ENCODE peak calls at places on chromosome 10, in seven cellular contexts. N, P, L, H, C, D and G are unnamed samples.

GRCh38 chr10:126561499-126562208 is 108.8 kb downstream of the C10orf90 start:
- DNase-seq in H (no peak), C (no peak), N (no peak), L (no peak), D (no peak), P (no peak), G (peak)

GRCh38 chr10:6407034-6407721 is 172.9 kb downstream of the PRKCQ start:
- DNase-seq in P (no peak), H (no peak), D (no peak), L (no peak), C (no peak), N (no peak), G (no peak)

GRCh38 chr10:28939352-28940157 is 262.2 kb downstream of the BAMBI start:
- DNase-seq in D (peak), N (no peak), P (peak), H (no peak), C (peak), L (no peak), G (no peak)

GRCh38 chr10:133009218-133009954 is 67.0 kb upstream of the CFAP46 start:
- DNase-seq in L (peak), P (no peak), H (no peak), C (no peak), N (no peak), D (peak), G (no peak)

GRCh38 chr10:97882142-97883091 is 32.8 kb downstream of the GOLGA7B start:
- DNase-seq in C (peak), H (peak), D (no peak), L (no peak), N (no peak), P (no peak), G (no peak)

GRCh38 chr10:92691042-92691590 is 1.4 kb downstream of the HHEX start:
- DNase-seq in N (no peak), P (no peak), L (no peak), D (no peak), C (no peak), H (no peak), G (no peak)

GRCh38 chr10:76942556-76943416 is 694.8 kb downstream of the KCNMA1 start:
- DNase-seq in L (no peak), D (no peak), P (no peak), H (no peak), C (peak), N (peak), G (no peak)

GRCh38 chr10:50242777-50243176 is 8.5 kb downstream of the ASAH2 start:
- DNase-seq in D (no peak), N (no peak), P (no peak), H (no peak), L (no peak), C (no peak), G (no peak)

GRCh38 chr10:124989526-124989925 is 47.6 kb downstream of the ZRANB1 start:
- DNase-seq in L (no peak), H (no peak), C (no peak), D (no peak), P (no peak), N (no peak), G (no peak)

GRCh38 chr10:61346946-61347345 is 106.2 kb downstream of the TMEM26 start:
- DNase-seq in C (no peak), H (no peak), P (no peak), N (no peak), L (no peak), D (no peak), G (no peak)

GRCh38 chr10:124717358-124717757 is 26.8 kb downstream of the FAM53B start:
- DNase-seq in C (no peak), L (no peak), P (no peak), D (no peak), N (no peak), H (no peak), G (no peak)

GRCh38 chr10:49600046-49600445 is 10.1 kb upstream of the SLC18A3 start:
- DNase-seq in C (no peak), D (no peak), H (no peak), N (no peak), P (no peak), L (no peak), G (no peak)

GRCh38 chr10:52879181-52879607 is 106.6 kb upstream of the MBL2 start:
- DNase-seq in L (no peak), P (no peak), H (no peak), N (no peak), D (no peak), C (peak), G (no peak)

GRCh38 chr10:89395141-89395540 is 2.7 kb downstream of the IFIT1 start:
- DNase-seq in P (no peak), H (no peak), L (no peak), C (no peak), D (no peak), N (no peak), G (no peak)

GRCh38 chr10:106863549-106863948 is 301.0 kb downstream of the SORCS1 start:
- DNase-seq in N (no peak), H (no peak), P (no peak), D (no peak), C (no peak), L (no peak), G (no peak)

GRCh38 chr10:96858038-96858705 is 26.1 kb downstream of the LCOR start:
- DNase-seq in P (no peak), C (peak), H (no peak), N (no peak), L (no peak), D (no peak), G (no peak)

GRCh38 chr10:28091913-28092312 is 93.0 kb upstream of the ODAD2 start:
- DNase-seq in D (no peak), L (no peak), P (no peak), C (no peak), N (no peak), H (no peak), G (no peak)

GRCh38 chr10:26557641-26558014 is 119.5 kb downstream of the APBB1IP start:
- DNase-seq in L (no peak), N (no peak), H (no peak), P (no peak), C (no peak), D (no peak), G (no peak)

GRCh38 chr10:7649673-7650330 is 17.0 kb downstream of the ITIH5 start:
- DNase-seq in C (no peak), P (no peak), D (no peak), N (no peak), H (no peak), L (no peak), G (no peak)

GRCh38 chr10:115696747-115697146 is 576.3 kb downstream of the GFRA1 start:
- DNase-seq in C (no peak), N (no peak), P (no peak), D (no peak), H (no peak), L (no peak), G (no peak)

GRCh38 chr10:14732146-14732545 is 42.6 kb downstream of the FAM107B start:
- DNase-seq in N (no peak), P (no peak), D (no peak), L (no peak), C (no peak), H (no peak), G (no peak)

GRCh38 chr10:114519306-114519669 is 115.0 kb upstream of the AFAP1L2 start:
- DNase-seq in D (no peak), C (no peak), H (no peak), L (no peak), N (no peak), P (no peak), G (no peak)

GRCh38 chr10:28291881-28292297 is 11.0 kb downstream of the MPP7 start:
- DNase-seq in L (no peak), D (no peak), C (peak), P (no peak), H (no peak), N (no peak), G (no peak)

GRCh38 chr10:81130014-81130413 is 592.3 kb downstream of the SH2D4B start:
- DNase-seq in L (no peak), P (no peak), C (no peak), N (no peak), D (no peak), H (no peak), G (no peak)

GRCh38 chr10:108775911-108776475 is 1147.3 kb downstream of the XPNPEP1 start:
- DNase-seq in H (no peak), P (no peak), N (no peak), D (no peak), L (no peak), C (peak), G (no peak)

GRCh38 chr10:49549640-49550346 is 10.9 kb upstream of the ERCC6 start:
- DNase-seq in H (no peak), L (no peak), N (no peak), C (no peak), P (no peak), D (no peak), G (no peak)

GRCh38 chr10:133465191-133465949 is 11.6 kb downstream of the SCART1 start:
- DNase-seq in N (no peak), D (no peak), C (no peak), L (no peak), H (no peak), P (peak), G (no peak)

GRCh38 chr10:70743430-70743788 is 41.8 kb downstream of the TBATA start:
- DNase-seq in N (no peak), H (no peak), D (no peak), P (no peak), C (no peak), L (no peak), G (no peak)
- TF ChIP-seq CTCF in N (no peak), H (no peak), D (no peak), P (no peak), C (no peak), L (no peak), G (no peak)

GRCh38 chr10:11699546-11700097 is 42.6 kb upstream of the ECHDC3 start:
- DNase-seq in L (no peak), H (no peak), C (no peak), N (no peak), P (no peak), D (no peak), G (no peak)

GRCh38 chr10:11701451-11702095 is 40.6 kb upstream of the ECHDC3 start:
- DNase-seq in P (no peak), H (no peak), N (no peak), D (no peak), C (no peak), L (no peak), G (no peak)

GRCh38 chr10:11698691-11699545 is 43.3 kb upstream of the ECHDC3 start:
- DNase-seq in C (no peak), D (no peak), P (no peak), N (no peak), L (no peak), H (no peak), G (no peak)

GRCh38 chr10:11700539-11700938 is 41.6 kb upstream of the ECHDC3 start:
- DNase-seq in C (no peak), L (no peak), N (no peak), D (no peak), P (no peak), H (no peak), G (no peak)

GRCh38 chr10:11697718-11698527 is 44.3 kb upstream of the ECHDC3 start:
- DNase-seq in H (no peak), L (no peak), C (no peak), D (no peak), N (no peak), P (no peak), G (no peak)
- TF ChIP-seq CTCF in H (no peak), L (no peak), C (no peak), D (no peak), N (no peak), P (no peak), G (no peak)

DNA sequence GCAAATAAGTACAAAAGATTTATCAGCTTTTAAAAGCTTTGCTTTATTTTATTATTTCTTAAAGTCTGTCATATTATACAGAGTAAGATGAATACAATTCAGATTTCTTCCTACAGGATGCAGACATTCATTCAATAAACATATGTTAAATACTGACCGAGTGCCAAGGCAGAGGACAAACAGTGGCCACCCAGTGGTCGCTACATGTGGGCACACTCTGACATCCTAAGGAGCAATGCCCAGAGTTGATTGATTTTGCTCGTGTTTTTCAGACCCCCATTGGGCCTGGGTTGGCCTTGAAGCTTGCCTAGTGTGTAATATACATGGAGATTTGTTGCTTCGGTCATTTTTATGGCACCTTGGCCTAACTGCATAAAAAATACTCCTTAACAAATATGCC is 201.2 kb downstream of the CCDC3 start:
- DNase-seq in H (no peak), D (no peak), N (no peak), L (no peak), C (no peak), P (no peak), G (no peak)
- TF ChIP-seq CTCF in H (no peak), D (no peak), N (peak), L (no peak), C (no peak), P (peak), G (no peak)

GRCh38 chr10:123551259-123551658 is 114.9 kb upstream of the GPR26 start:
- DNase-seq in H (no peak), L (no peak), P (no peak), C (no peak), N (no peak), D (no peak), G (no peak)
- TF ChIP-seq CTCF in H (no peak), L (no peak), P (no peak), C (no peak), N (no peak), D (no peak), G (no peak)

DNA sequence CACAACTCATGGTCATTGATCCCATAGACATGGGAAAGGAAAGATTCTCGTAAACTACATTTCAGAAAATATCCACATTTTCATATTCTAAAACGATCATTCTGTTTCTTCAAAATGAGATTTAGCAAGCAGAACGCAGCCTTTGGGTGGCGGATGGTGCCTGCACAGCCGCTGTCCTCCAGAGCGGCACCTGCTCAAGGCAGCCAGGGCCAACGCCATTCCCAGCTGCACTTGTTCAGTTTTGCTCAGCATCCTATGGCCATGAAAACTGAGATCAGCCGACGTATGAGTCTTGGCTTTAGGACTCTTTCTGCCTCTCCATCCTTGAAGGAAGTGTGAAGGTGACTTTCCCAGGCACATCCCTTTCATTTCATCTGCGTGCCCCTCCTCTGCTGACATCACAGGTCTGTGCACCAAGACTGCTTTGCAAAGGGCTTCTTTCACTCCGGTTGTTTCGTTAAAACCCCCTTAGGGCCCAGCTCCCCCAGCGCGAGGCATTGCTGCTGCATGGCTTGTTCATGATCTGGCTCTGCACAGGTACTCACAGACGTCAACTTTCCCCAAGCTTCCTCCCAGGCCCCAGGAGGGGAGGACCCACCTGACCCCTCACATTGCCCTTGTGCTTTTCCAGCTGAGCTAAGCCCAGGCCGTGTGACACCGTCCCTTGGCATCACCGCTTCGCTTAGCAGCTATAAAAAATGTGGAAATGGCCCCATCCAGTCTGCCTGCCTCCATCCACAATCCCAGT is 37.2 kb downstream of the TCERG1L start:
- DNase-seq in P (no peak), H (no peak), N (no peak), L (no peak), C (no peak), D (no peak), G (no peak)
- TF ChIP-seq CTCF in P (no peak), H (no peak), N (no peak), L (no peak), C (no peak), D (no peak), G (no peak)

DNA sequence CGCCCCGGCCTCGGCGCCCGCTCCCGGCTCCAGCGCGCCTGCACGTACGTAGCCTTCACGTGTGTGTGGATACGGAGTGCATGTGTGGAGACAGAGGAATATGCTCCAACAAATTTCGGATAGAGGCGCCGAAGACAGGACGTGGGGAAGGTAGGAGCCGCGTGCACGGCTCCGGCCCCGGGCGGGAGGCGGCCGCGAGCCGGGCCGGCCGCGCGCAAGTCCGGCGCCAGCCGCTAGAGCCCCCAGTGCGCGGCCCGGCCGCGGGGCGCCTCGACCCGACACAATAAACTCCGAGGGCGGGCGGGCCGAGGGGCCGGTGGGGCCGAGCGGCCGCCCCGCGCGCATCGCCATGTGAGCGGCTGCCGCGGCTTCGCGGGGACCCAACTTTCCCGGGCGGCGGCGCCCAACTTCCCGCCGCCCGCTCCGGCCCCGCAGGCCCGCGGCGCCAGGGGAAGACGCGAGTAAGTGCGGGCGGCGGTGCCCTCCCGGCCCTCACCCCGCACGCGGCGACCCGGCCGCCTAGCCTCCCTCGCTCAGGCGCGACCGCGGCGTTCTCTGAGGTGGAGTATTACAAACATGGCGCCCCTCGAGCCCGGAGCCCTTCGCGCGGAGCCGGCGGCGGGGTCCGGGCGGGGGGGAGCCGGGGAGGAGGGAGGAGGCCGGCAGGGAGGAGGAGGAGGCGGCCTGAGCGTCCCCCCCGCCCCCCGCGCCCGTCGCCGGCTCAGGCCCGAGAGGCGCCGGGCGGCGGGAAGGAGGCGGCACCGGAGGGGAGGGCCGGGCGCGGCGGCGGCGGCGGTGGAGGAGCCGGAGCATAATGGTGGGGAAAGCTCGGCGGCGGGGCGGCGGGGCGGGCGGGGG is at the start of gene ZMYND11:
- DNase-seq in P (peak), L (no peak), N (peak), H (peak), C (peak), D (peak), G (no peak)
- TF ChIP-seq CTCF in P (no peak), L (no peak), N (no peak), H (no peak), C (peak), D (peak), G (no peak)

GRCh38 chr10:70563230-70563629 is 39.3 kb downstream of the PRF1 start:
- DNase-seq in N (peak), C (no peak), D (no peak), P (no peak), H (no peak), L (no peak), G (no peak)

GRCh38 chr10:70564113-70564725 is 38.3 kb downstream of the PRF1 start:
- DNase-seq in C (no peak), H (no peak), P (no peak), L (no peak), N (no peak), D (no peak), G (no peak)

GRCh38 chr10:70565556-70566514 is 36.7 kb downstream of the PRF1 start:
- DNase-seq in H (no peak), C (no peak), N (no peak), D (no peak), P (no peak), L (peak), G (peak)

GRCh38 chr10:70566515-70567290 is 35.8 kb downstream of the PRF1 start:
- DNase-seq in C (no peak), H (no peak), N (no peak), L (no peak), D (no peak), P (no peak), G (no peak)

DNA sequence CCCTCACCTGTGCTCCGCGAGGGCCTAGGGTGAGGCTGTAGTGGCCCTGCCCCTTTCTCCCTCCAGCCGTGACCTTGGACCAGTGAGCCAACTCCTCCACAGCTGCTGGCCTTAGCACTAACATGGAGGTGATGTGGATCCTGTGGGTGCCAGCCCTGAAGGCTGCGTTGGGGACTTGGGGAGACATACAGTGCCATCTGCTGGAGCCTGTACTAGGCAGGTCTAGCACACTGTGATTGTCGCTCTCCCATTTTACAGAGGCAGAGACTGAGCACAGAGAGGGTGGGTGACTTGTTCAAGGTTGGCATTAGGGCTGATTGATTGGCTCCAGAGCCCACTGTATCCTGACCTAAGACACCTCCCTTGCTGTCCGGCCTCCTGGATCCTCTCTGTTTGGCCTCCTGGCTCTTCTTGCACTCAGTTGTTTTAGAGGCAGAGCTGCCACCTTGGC is 37.6 kb downstream of the PRF1 start:
- DNase-seq in D (no peak), P (no peak), N (no peak), L (no peak), H (no peak), C (no peak), G (no peak)
- TF ChIP-seq CTCF in D (no peak), P (no peak), N (no peak), L (no peak), H (no peak), C (no peak), G (no peak)

DNA sequence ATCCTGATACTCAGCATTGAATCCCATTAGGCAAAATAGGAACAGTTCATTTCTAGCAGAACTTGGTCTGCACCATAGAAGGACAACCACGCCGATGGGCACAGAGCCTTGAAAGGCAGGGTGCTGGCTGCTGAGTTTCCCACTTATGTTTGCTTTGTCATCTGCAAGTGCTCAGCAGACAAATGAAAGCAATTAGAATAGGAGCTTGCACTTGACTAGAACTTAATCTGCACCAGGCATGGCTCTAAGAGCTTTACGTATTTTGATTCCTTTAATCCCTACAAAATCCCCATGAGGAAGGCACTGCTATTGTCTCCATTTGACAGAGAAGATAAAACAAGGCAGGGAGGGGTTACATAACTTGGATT is 42.6 kb downstream of the HSPA12A start:
- DNase-seq in D (no peak), P (no peak), L (no peak), H (no peak), C (no peak), N (no peak), G (peak)
- TF ChIP-seq CTCF in D (no peak), P (no peak), L (no peak), H (no peak), C (no peak), N (no peak), G (no peak)

GRCh38 chr10:102970941-102971340 is 52.8 kb downstream of the CNNM2 start:
- DNase-seq in P (no peak), C (no peak), D (no peak), N (no peak), L (no peak), H (no peak), G (no peak)
- TF ChIP-seq CTCF in P (no peak), C (no peak), D (no peak), N (no peak), L (no peak), H (no peak), G (no peak)